ENCODE peak calls at places on chromosomes 1 and 21, in five cellular contexts. H is mesenchymal stem cell, X is H9, Z is H1, I is trophoblast cell. A is an unnamed sample.

GRCh38 chr1:100543640-100544039 is 5.7 kb downstream of the GPR88 start:
- DNase-seq in X (peak), H (no peak), Z (peak), I (no peak), A (no peak)

GRCh38 chr21:40345700-40346099 is 478.5 kb downstream of the PCP4 start:
- DNase-seq in H (no peak), Z (no peak), I (no peak), X (no peak), A (no peak)

GRCh38 chr1:175471039-175471800 is 272.2 kb downstream of the TNR start:
- DNase-seq in X (no peak), I (peak), Z (no peak), H (peak), A (no peak)

GRCh38 chr1:22681564-22682276 is 28.7 kb downstream of the C1QB start:
- DNase-seq in I (no peak), Z (no peak), X (no peak), H (no peak), A (no peak)

GRCh38 chr1:28955930-28956552 is 41.7 kb downstream of the EPB41 start:
- DNase-seq in I (no peak), Z (no peak), X (no peak), H (peak), A (peak)

GRCh38 chr1:229753764-229754553 is 127.9 kb downstream of the URB2 start:
- DNase-seq in Z (no peak), H (no peak), I (no peak), X (no peak), A (no peak)

GRCh38 chr1:179866616-179867015 is 11.0 kb downstream of the TOR1AIP2 start:
- DNase-seq in I (peak), X (no peak), H (no peak), Z (no peak), A (no peak)

GRCh38 chr1:241310451-241310850 is 46.6 kb downstream of the RGS7 start:
- DNase-seq in H (no peak), Z (no peak), I (no peak), X (no peak), A (no peak)

GRCh38 chr1:195604287-195604686 is 1004.0 kb downstream of the KCNT2 start:
- DNase-seq in I (no peak), X (no peak), Z (no peak), H (peak), A (no peak)

GRCh38 chr1:242523968-242524570 is 428 bp downstream of the PLD5 start:
- DNase-seq in I (peak), X (peak), H (no peak), Z (peak), A (peak)

GRCh38 chr1:113219828-113220227 is 146.8 kb downstream of the LRIG2 start:
- DNase-seq in Z (no peak), H (no peak), I (no peak), X (no peak), A (no peak)

GRCh38 chr1:31214316-31215082 is 25.2 kb downstream of the NKAIN1 start:
- DNase-seq in I (peak), X (peak), Z (peak), H (no peak), A (no peak)

GRCh38 chr1:155241069-155241679 is 14.1 kb downstream of the ENTREP3 start:
- DNase-seq in Z (peak), I (peak), H (peak), X (peak), A (no peak)

GRCh38 chr1:99467645-99468044 is 178.3 kb upstream of the PALMD start:
- DNase-seq in I (no peak), Z (no peak), H (no peak), X (no peak), A (no peak)

GRCh38 chr1:1680912-1681273 is 11.7 kb downstream of the SLC35E2B start:
- DNase-seq in X (no peak), I (no peak), Z (no peak), H (peak), A (no peak)

GRCh38 chr1:55836086-55836485 is 620.9 kb upstream of the USP24 start:
- DNase-seq in I (no peak), Z (no peak), H (no peak), X (no peak), A (no peak)

GRCh38 chr1:12144236-12144635 is 22.6 kb upstream of the TNFRSF1B start:
- DNase-seq in H (no peak), I (peak), X (no peak), Z (no peak), A (no peak)

GRCh38 chr1:66380452-66381212 is 153.3 kb upstream of the SGIP1 start:
- DNase-seq in X (no peak), H (no peak), Z (no peak), I (peak), A (no peak)

GRCh38 chr1:90748668-90749067 is 31.6 kb upstream of the BARHL2 start:
- DNase-seq in Z (no peak), X (no peak), I (no peak), H (no peak), A (no peak)

GRCh38 chr21:44785620-44786344 is 15.8 kb downstream of the UBE2G2 start:
- DNase-seq in I (no peak), X (no peak), Z (no peak), H (peak), A (no peak)

GRCh38 chr1:95245029-95245428 is 11.0 kb downstream of the RWDD3 start:
- DNase-seq in Z (no peak), H (no peak), X (no peak), I (no peak), A (no peak)

GRCh38 chr1:234213576-234214128 is 159.6 kb upstream of the COA6 start:
- DNase-seq in I (peak), Z (no peak), X (peak), H (no peak), A (no peak)

GRCh38 chr1:204874274-204874673 is 3.6 kb downstream of the NFASC start:
- DNase-seq in X (no peak), I (no peak), Z (no peak), H (no peak), A (no peak)

GRCh38 chr21:16709866-16710550 is 802.8 kb upstream of the CXADR start:
- DNase-seq in Z (no peak), H (no peak), I (no peak), X (no peak), A (no peak)

GRCh38 chr1:110243581-110243980 is 33.5 kb downstream of the KCNC4 start:
- DNase-seq in X (no peak), H (no peak), I (no peak), Z (no peak), A (no peak)

GRCh38 chr1:244322791-244323521 is 128.8 kb downstream of the ADSS2 start:
- DNase-seq in I (peak), X (peak), Z (no peak), H (peak), A (no peak)

GRCh38 chr1:18112611-18113010 is 5.0 kb downstream of the IGSF21 start:
- DNase-seq in Z (no peak), X (no peak), H (no peak), I (no peak), A (no peak)

GRCh38 chr1:11178021-11179015 is 10.8 kb upstream of the ANGPTL7 start:
- DNase-seq in Z (no peak), X (no peak), I (no peak), H (no peak), A (no peak)

GRCh38 chr1:176567190-176567794 is 104.3 kb downstream of the PAPPA2 start:
- DNase-seq in X (no peak), Z (no peak), H (peak), I (peak), A (no peak)

GRCh38 chr1:52925571-52926005 is 1.5 kb upstream of the SCP2 start:
- DNase-seq in H (no peak), I (no peak), Z (no peak), X (no peak), A (no peak)

GRCh38 chr21:42118901-42119300 is 47.8 kb downstream of the UMODL1 start:
- DNase-seq in X (no peak), I (no peak), H (no peak), Z (no peak), A (no peak)

GRCh38 chr21:45541221-45542039 is 810 bp downstream of the SLC19A1 start:
- DNase-seq in X (peak), I (peak), Z (peak), H (peak), A (no peak)

DNA sequence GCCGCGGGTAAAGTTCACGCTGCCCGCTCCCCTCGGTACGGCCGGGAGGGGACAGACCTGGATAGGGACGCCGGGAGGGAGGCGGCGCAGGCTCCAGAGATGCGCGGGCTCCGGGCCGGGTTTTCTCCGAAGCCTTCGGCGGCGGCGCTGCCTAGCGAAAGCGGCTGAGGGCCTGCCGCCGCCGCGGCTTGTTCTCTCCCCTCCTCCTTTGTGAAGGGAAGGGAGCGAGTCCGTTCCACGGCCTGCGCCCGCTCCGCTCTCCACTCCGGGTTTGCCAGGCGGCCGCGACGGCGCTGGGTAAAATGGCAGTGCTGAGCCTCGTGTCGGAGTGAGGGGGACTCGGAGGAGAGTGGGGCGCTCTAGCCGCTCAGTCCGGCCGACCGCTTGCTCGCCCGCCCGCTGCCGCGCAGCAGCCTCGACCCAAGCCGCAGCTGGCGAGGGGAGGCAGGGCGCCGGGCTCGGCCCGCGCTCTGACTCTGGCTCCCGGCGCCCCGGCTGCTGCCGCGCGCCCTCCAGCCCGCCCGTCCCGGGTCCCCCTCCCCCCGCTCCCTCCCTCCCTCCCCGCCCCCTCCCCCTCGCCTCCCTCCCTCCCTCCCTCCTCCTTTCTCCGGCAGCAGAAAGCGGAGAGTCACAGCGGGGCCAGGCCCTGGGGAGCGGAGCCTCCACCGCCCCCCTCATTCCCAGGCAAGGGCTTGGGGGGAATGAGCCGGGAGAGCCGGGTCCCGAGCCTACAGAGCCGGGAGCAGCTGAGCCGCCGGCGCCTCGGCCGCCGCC is at the start of gene ARID1A:
- DNase-seq in I (peak), Z (peak), X (peak), H (peak), A (peak)
- H4K8ac ChIP-seq in I (peak), Z (peak), X (no peak), H (peak), A (no peak)

DNA sequence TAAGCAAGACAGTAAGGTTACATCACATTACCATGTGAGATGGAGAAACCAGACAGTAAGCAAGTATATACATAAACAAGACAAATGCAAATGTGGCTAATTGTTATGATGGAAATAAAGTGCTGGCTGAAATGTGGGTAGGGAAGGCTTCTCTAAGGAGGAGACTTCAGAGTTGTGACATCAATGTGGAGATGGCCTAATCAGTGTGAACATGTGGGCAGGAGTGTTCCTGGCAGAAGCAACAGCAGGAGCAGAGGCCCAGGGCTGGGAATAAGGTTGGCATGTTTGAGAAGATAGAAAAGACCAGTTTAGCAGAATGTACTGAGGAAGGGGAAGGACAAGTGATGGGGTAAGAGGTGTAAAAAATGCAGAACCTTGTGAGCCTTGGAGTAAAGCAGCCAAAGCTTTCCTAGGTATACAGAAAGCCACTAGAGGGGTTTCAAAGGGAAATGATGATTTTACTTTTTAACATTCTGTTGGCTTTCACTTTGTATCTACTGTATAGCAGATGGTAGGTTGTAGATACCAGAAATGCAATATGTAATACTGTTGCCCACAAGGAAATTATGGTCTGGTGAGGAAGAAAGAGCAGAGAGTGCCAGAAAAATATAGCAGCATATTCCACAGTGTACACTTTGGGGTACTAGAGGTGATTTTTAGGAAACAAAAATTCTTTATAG is 197.4 kb downstream of the FGGY start:
- DNase-seq in I (peak), H (peak), X (no peak), Z (no peak), A (no peak)
- H2BK12ac ChIP-seq in I (peak), H (no peak), X (no peak), Z (no peak), A (no peak)

GRCh38 chr1:24702511-24703293 is 42.5 kb upstream of the CLIC4 start:
- DNase-seq in Z (no peak), X (peak), I (peak), H (peak), A (no peak)

GRCh38 chr1:24708938-24709337 is 36.3 kb upstream of the CLIC4 start:
- DNase-seq in Z (no peak), H (no peak), I (peak), X (no peak), A (no peak)

GRCh38 chr1:24705260-24706073 is 39.8 kb upstream of the CLIC4 start:
- DNase-seq in I (peak), H (peak), X (peak), Z (peak), A (peak)

GRCh38 chr1:24707659-24708058 is 37.6 kb upstream of the CLIC4 start:
- DNase-seq in Z (no peak), X (no peak), I (peak), H (peak), A (no peak)

DNA sequence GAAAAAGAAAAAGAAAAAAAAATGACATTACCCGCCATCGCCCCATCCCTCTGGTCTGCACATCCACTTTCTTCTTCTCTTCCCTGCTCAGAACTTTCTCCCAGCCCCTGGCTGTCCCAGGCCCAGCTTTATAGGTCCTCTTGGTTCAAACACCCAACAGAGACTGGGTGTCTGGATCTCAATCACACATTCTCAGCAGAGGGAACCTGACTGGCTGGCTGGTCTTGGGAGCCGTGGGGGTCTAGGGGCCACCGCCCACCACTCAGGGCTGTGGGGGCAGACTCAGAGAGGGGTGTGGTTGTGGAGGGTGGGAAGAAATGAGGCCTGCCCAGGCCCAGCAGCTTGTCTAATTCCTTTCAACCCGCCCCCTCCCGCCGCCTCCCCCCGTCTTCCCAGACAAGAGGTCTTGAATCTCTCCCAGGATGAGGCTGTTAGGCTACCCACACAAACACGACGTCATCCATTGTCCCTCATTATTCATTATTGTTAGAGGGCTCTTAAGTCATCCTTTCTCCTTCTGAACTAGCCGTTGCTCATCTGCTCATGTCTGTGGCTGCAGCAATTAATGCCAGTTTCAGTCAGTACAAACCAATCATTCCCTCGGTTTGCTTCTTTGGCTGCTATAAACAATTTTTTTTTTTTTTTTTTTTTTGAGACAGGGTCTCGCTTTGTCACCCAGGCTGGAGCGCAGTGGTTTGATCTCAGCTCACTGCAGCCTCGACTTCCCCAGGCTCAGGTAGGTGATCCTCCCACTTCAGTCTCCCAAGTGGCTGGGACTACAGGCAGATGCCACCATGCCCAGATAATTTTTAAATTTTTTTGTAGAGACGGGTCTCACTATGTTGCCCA is 40.6 kb upstream of the CLIC4 start:
- DNase-seq in H (peak), Z (no peak), X (peak), I (no peak), A (peak)
- H4K8ac ChIP-seq in H (peak), Z (no peak), X (no peak), I (peak), A (no peak)

DNA sequence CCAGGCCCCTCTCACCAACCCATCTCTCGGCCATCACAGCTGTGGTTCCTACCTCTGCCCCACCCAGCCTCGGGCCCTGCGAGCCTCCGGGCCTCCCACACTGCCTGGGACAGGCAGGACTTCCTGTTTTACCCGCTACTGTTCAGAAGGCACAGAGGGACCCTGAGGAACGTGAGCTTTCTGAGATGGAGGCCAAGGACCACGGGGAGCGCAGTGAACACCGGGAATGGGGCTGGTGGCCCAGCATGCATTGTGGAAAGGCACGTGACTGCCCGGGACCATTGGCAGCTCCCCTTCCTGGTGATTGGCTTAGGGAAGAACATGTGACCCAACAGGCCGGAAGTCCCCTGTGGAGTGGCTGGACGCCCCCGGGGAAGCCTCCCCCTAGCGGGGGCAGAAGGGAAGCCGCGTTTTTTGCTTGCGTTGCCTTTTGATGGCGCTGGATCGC is 7.0 kb downstream of the S100B start:
- DNase-seq in H (no peak), I (no peak), X (no peak), Z (no peak), A (no peak)
- H2BK12ac ChIP-seq in H (no peak), I (no peak), X (no peak), Z (no peak), A (peak)

DNA sequence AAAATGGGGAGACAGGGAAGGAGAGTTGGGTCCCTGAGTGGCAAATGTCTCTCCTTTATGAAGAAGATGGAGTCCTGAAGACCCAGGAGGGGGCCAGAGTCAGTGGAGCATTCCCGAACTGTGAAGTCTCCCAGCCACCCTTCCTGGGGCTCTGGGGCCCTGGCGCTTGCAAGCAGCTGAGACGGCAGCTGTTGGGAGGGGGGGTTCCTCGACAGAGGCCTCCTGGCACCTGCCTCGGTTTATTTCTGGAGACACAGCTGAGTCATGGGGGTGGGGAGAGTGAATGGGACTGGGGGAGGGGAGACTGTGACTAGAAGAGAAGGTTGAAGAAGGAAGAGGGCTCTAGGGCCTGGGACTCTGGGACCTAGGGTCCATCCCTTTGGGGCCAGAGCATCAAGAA is 14.0 kb downstream of the NES start:
- DNase-seq in X (peak), H (peak), I (no peak), Z (no peak), A (no peak)
- H4K8ac ChIP-seq in X (no peak), H (peak), I (peak), Z (no peak), A (no peak)

GRCh38 chr1:33397125-33397506 is 33.8 kb downstream of the PHC2 start:
- DNase-seq in I (no peak), X (no peak), Z (no peak), H (no peak), A (no peak)
- H2BK12ac ChIP-seq in I (no peak), X (no peak), Z (no peak), H (peak), A (no peak)

GRCh38 chr1:172957491-172957890 is 93.2 kb downstream of the TNFSF18 start:
- DNase-seq in Z (no peak), H (no peak), X (no peak), I (peak), A (no peak)
- H4K8ac ChIP-seq in Z (no peak), H (peak), X (no peak), I (no peak), A (no peak)